ENCODE peak calls at places on chromosome 14, in seven cellular contexts. One of them, this sample, is unnamed.

GRCh38 chr14:64394973-64395633 is 7.0 kb downstream of the MTHFD1 start:
- DNase-seq in NCI-H2171 treated with DMSO at 0.1 percent for 48 hours: no peak
- DNase-seq in testis: no peak
- DNase-seq in activated CD8-positive, alpha-beta memory T cell treated with anti-CD3 and anti-CD28 coated beads for 48 hours: no peak
- DNase-seq in CD8-positive, alpha-beta memory T cell: no peak
- DNase-seq in substantia nigra: no peak
- DNase-seq in NCI-H460: no peak
- DNase-seq in this sample: no peak

GRCh38 chr14:102319351-102320032 is at the start of gene ZNF839:
- DNase-seq in CD8-positive, alpha-beta memory T cell: peak; percentile 88
- DNase-seq in testis: peak; percentile 96
- DNase-seq in substantia nigra: peak; percentile 88
- DNase-seq in NCI-H460: peak; percentile 90
- DNase-seq in NCI-H2171 treated with DMSO at 0.1 percent for 48 hours: peak; percentile 91
- DNase-seq in activated CD8-positive, alpha-beta memory T cell treated with anti-CD3 and anti-CD28 coated beads for 48 hours: peak; percentile 92
- DNase-seq in this sample: peak; percentile 93

GRCh38 chr14:64478634-64479250 is 13.4 kb downstream of the AKAP5 start:
- DNase-seq in NCI-H2171 treated with DMSO at 0.1 percent for 48 hours: peak; percentile 48
- DNase-seq in activated CD8-positive, alpha-beta memory T cell treated with anti-CD3 and anti-CD28 coated beads for 48 hours: no peak
- DNase-seq in CD8-positive, alpha-beta memory T cell: no peak
- DNase-seq in NCI-H460: no peak
- DNase-seq in substantia nigra: no peak
- DNase-seq in testis: no peak
- DNase-seq in this sample: no peak

GRCh38 chr14:48113713-48114112 is 438.3 kb upstream of the MDGA2 start:
- DNase-seq in substantia nigra: no peak
- DNase-seq in NCI-H2171 treated with DMSO at 0.1 percent for 48 hours: no peak
- DNase-seq in NCI-H460: no peak
- DNase-seq in CD8-positive, alpha-beta memory T cell: no peak
- DNase-seq in activated CD8-positive, alpha-beta memory T cell treated with anti-CD3 and anti-CD28 coated beads for 48 hours: no peak
- DNase-seq in testis: no peak
- DNase-seq in this sample: no peak

GRCh38 chr14:72851660-72852059 is 42.2 kb downstream of the DPF3 start:
- DNase-seq in NCI-H2171 treated with DMSO at 0.1 percent for 48 hours: no peak
- DNase-seq in CD8-positive, alpha-beta memory T cell: no peak
- DNase-seq in activated CD8-positive, alpha-beta memory T cell treated with anti-CD3 and anti-CD28 coated beads for 48 hours: no peak
- DNase-seq in testis: no peak
- DNase-seq in NCI-H460: no peak
- DNase-seq in substantia nigra: no peak
- DNase-seq in this sample: no peak

GRCh38 chr14:31510222-31510621 is 22.4 kb upstream of the GPR33 start:
- DNase-seq in activated CD8-positive, alpha-beta memory T cell treated with anti-CD3 and anti-CD28 coated beads for 48 hours: no peak
- DNase-seq in CD8-positive, alpha-beta memory T cell: no peak
- DNase-seq in NCI-H2171 treated with DMSO at 0.1 percent for 48 hours: peak; percentile 79
- DNase-seq in NCI-H460: peak; percentile 16
- DNase-seq in testis: no peak
- DNase-seq in substantia nigra: no peak
- DNase-seq in this sample: peak; percentile 16

GRCh38 chr14:72644038-72644437 is 249.9 kb downstream of the DPF3 start:
- DNase-seq in CD8-positive, alpha-beta memory T cell: no peak
- DNase-seq in testis: no peak
- DNase-seq in NCI-H2171 treated with DMSO at 0.1 percent for 48 hours: peak; percentile 87
- DNase-seq in activated CD8-positive, alpha-beta memory T cell treated with anti-CD3 and anti-CD28 coated beads for 48 hours: no peak
- DNase-seq in NCI-H460: no peak
- DNase-seq in substantia nigra: no peak
- DNase-seq in this sample: no peak

GRCh38 chr14:32254952-32255679 is 52.0 kb upstream of the RNU6-8 start:
- DNase-seq in NCI-H460: peak; percentile 71
- DNase-seq in substantia nigra: peak; percentile 61
- DNase-seq in NCI-H2171 treated with DMSO at 0.1 percent for 48 hours: peak; percentile 75
- DNase-seq in testis: peak; percentile 86
- DNase-seq in activated CD8-positive, alpha-beta memory T cell treated with anti-CD3 and anti-CD28 coated beads for 48 hours: no peak
- DNase-seq in CD8-positive, alpha-beta memory T cell: peak; percentile 8
- DNase-seq in this sample: peak; percentile 53

GRCh38 chr14:30610719-30611388 is 11.3 kb upstream of the SCFD1 start:
- DNase-seq in substantia nigra: peak; percentile 3
- DNase-seq in testis: no peak
- DNase-seq in NCI-H460: peak; percentile 58
- DNase-seq in CD8-positive, alpha-beta memory T cell: no peak
- DNase-seq in activated CD8-positive, alpha-beta memory T cell treated with anti-CD3 and anti-CD28 coated beads for 48 hours: no peak
- DNase-seq in NCI-H2171 treated with DMSO at 0.1 percent for 48 hours: peak; percentile 91
- DNase-seq in this sample: no peak

GRCh38 chr14:53108292-53108937 is 44.7 kb downstream of the DDHD1 start:
- DNase-seq in activated CD8-positive, alpha-beta memory T cell treated with anti-CD3 and anti-CD28 coated beads for 48 hours: no peak
- DNase-seq in testis: no peak
- DNase-seq in CD8-positive, alpha-beta memory T cell: no peak
- DNase-seq in NCI-H2171 treated with DMSO at 0.1 percent for 48 hours: no peak
- DNase-seq in substantia nigra: no peak
- DNase-seq in NCI-H460: no peak
- DNase-seq in this sample: no peak

GRCh38 chr14:51738754-51739153 is 87.0 kb downstream of the FRMD6 start:
- DNase-seq in CD8-positive, alpha-beta memory T cell: no peak
- DNase-seq in NCI-H2171 treated with DMSO at 0.1 percent for 48 hours: peak; percentile 100
- DNase-seq in substantia nigra: no peak
- DNase-seq in testis: no peak
- DNase-seq in NCI-H460: no peak
- DNase-seq in activated CD8-positive, alpha-beta memory T cell treated with anti-CD3 and anti-CD28 coated beads for 48 hours: no peak
- DNase-seq in this sample: no peak

GRCh38 chr14:74308695-74309094 is 6.0 kb upstream of the ABCD4 start:
- DNase-seq in NCI-H2171 treated with DMSO at 0.1 percent for 48 hours: no peak
- DNase-seq in testis: no peak
- DNase-seq in substantia nigra: no peak
- DNase-seq in NCI-H460: no peak
- DNase-seq in activated CD8-positive, alpha-beta memory T cell treated with anti-CD3 and anti-CD28 coated beads for 48 hours: no peak
- DNase-seq in CD8-positive, alpha-beta memory T cell: no peak
- DNase-seq in this sample: no peak

GRCh38 chr14:94975366-94975765 is 182.0 kb downstream of the DICER1 start:
- DNase-seq in testis: no peak
- DNase-seq in substantia nigra: no peak
- DNase-seq in CD8-positive, alpha-beta memory T cell: no peak
- DNase-seq in NCI-H460: no peak
- DNase-seq in NCI-H2171 treated with DMSO at 0.1 percent for 48 hours: no peak
- DNase-seq in activated CD8-positive, alpha-beta memory T cell treated with anti-CD3 and anti-CD28 coated beads for 48 hours: no peak
- DNase-seq in this sample: no peak

GRCh38 chr14:94746131-94746530 is 23.8 kb downstream of the GSC start:
- DNase-seq in testis: no peak
- DNase-seq in NCI-H460: no peak
- DNase-seq in substantia nigra: no peak
- DNase-seq in NCI-H2171 treated with DMSO at 0.1 percent for 48 hours: no peak
- DNase-seq in CD8-positive, alpha-beta memory T cell: no peak
- DNase-seq in activated CD8-positive, alpha-beta memory T cell treated with anti-CD3 and anti-CD28 coated beads for 48 hours: no peak
- DNase-seq in this sample: no peak

GRCh38 chr14:102508774-102509743 is 517 bp downstream of the ANKRD9 start:
- DNase-seq in CD8-positive, alpha-beta memory T cell: no peak
- DNase-seq in substantia nigra: peak; percentile 37
- DNase-seq in testis: peak; percentile 65
- DNase-seq in NCI-H2171 treated with DMSO at 0.1 percent for 48 hours: no peak
- DNase-seq in activated CD8-positive, alpha-beta memory T cell treated with anti-CD3 and anti-CD28 coated beads for 48 hours: no peak
- DNase-seq in NCI-H460: peak; percentile 20
- DNase-seq in this sample: peak; percentile 41

GRCh38 chr14:99721792-99722516 is 37.9 kb downstream of the CYP46A1 start:
- DNase-seq in NCI-H460: no peak
- DNase-seq in activated CD8-positive, alpha-beta memory T cell treated with anti-CD3 and anti-CD28 coated beads for 48 hours: no peak
- DNase-seq in substantia nigra: no peak
- DNase-seq in CD8-positive, alpha-beta memory T cell: no peak
- DNase-seq in NCI-H2171 treated with DMSO at 0.1 percent for 48 hours: no peak
- DNase-seq in testis: no peak
- DNase-seq in this sample: no peak